ENCODE peak calls at places on chromosomes 12 and 14, in four cellular contexts. P, O, J and F are unnamed samples.

GRCh38 chr14:24080888-24081738 is 9.8 kb downstream of the CPNE6 start:
- DNase-seq in P (peak; percentile 69), O (peak; percentile 90), J (no peak), F (peak; percentile 41)

GRCh38 chr14:104268725-104269436 is 130.5 kb downstream of the KIF26A start:
- DNase-seq in J (no peak), O (peak; percentile 57), P (no peak), F (no peak)

GRCh38 chr12:70190252-70191010 is 52.8 kb upstream of the CNOT2 start:
- DNase-seq in P (no peak), J (no peak), O (no peak), F (no peak)

GRCh38 chr14:61887628-61888027 is 125.4 kb downstream of the SNAPC1 start:
- DNase-seq in J (no peak), P (no peak), O (no peak), F (no peak)

GRCh38 chr12:68480526-68480925 is 130.2 kb upstream of the RAP1B start:
- DNase-seq in P (no peak), J (no peak), O (no peak), F (no peak)

GRCh38 chr12:72282721-72283120 is 10.6 kb downstream of the TRHDE start:
- DNase-seq in J (no peak), P (no peak), O (no peak), F (no peak)

GRCh38 chr12:53530920-53531319 is 23.6 kb upstream of the NPFF start:
- DNase-seq in O (no peak), J (no peak), P (no peak), F (no peak)

GRCh38 chr14:35406811-35407630 is 2.5 kb upstream of the NFKBIA start:
- DNase-seq in J (peak; percentile 36), O (no peak), P (peak; percentile 50), F (no peak)

GRCh38 chr12:54603173-54603814 is 14.8 kb upstream of the PPP1R1A start:
- DNase-seq in O (no peak), J (peak; percentile 52), P (peak; percentile 63), F (peak; percentile 23)

GRCh38 chr14:42470427-42470719 is 863.7 kb downstream of the LRFN5 start:
- DNase-seq in O (no peak), P (no peak), J (no peak), F (no peak)
- H3K9me3 ChIP-seq in O (no peaks in the 10 kb centered on the region), P (no peaks in the 10 kb centered on the region), J (no peaks in the 10 kb centered on the region), F (no peaks in the 10 kb centered on the region)

GRCh38 chr12:34296143-34297041 is 274.1 kb downstream of the ALG10 start:
- DNase-seq in O (peak; percentile 63), P (no peak), J (no peak), F (peak; percentile 4)
- H3K9me3 ChIP-seq in O (no peaks in the 10 kb centered on the region), P (peaks cover 69% of the 10 kb centered on the region), J (no peaks in the 10 kb centered on the region), F (no peaks in the 10 kb centered on the region)

DNA sequence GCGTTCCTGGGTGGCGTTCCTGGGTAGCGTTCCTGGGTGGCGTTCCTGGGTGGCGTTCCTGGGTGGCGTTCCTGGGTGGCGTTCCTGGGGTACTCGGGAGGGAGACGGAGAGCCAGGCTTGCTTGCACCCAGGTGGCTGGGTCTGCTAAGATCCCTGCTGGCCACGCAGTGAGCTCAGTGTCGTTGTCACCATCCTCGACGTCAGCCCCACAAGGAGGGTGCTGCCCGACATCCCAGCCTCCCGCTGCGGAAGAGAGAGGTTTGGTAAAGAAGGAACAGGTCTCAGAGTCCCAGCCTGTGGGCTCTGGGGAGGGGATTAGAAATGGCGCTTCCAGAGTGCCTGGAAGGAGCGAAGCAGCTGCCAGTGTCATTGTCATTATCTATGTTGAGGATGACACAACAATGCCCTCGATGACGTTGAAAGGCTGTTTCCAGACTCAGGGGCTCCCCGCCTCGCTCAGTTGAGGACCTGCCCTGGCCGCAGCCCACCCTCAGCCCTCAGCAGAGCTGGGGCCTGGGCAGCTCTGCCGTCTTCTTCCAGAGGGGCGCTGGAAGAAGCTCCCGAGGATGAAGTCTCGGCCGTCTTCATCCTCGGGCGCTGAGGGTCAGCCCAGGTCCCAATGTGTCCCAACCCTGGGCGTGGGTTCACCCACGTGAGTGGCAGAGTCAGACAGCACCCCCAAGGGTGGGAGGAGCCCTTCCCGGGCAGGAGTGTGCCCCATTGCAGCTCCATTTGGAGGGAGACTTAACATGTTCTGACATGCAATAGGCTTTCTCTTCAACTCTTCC is 328.8 kb downstream of the ADGRD1 start:
- DNase-seq in P (no peak), J (no peak), O (peak; percentile 50), F (no peak)
- H3K9me3 ChIP-seq in P (no peaks in the 10 kb centered on the region), J (no peaks in the 10 kb centered on the region), O (no peaks in the 10 kb centered on the region), F (no peaks in the 10 kb centered on the region)

GRCh38 chr14:71206766-71207371 is 299.6 kb downstream of the PCNX1 start:
- DNase-seq in O (no peak), P (no peak), J (no peak), F (no peak)

GRCh38 chr14:71202881-71203280 is 295.6 kb downstream of the PCNX1 start:
- DNase-seq in P (no peak), J (no peak), O (no peak), F (no peak)

GRCh38 chr14:71206123-71206522 is 298.9 kb downstream of the PCNX1 start:
- DNase-seq in P (no peak), O (no peak), J (no peak), F (no peak)

GRCh38 chr14:71204231-71204630 is 297.0 kb downstream of the PCNX1 start:
- DNase-seq in O (no peak), P (no peak), J (no peak), F (no peak)

DNA sequence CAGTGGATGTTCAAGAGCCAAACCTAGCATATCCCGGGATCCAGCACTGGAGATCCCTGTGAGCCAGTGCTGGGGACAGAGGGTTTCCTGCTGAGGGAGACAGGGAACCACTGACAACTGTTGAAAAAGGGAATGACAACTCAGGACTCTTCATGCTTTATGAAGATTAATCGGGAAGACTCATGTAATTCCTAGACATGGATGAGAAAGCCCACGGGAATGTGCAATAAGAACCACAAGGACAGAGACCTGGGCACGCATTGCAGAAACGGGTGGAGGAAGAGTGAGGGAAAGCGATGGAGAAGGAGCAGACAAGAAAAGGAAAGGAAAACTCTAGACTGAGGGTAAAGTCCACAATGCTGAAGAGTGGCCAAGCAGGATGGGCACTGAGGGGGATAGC is 296.0 kb downstream of the PCNX1 start:
- DNase-seq in J (no peak), P (no peak), O (no peak), F (no peak)
- H3K9me3 ChIP-seq in J (peaks cover 2% of the 10 kb centered on the region), P (no peaks in the 10 kb centered on the region), O (no peaks in the 10 kb centered on the region), F (no peaks in the 10 kb centered on the region)

DNA sequence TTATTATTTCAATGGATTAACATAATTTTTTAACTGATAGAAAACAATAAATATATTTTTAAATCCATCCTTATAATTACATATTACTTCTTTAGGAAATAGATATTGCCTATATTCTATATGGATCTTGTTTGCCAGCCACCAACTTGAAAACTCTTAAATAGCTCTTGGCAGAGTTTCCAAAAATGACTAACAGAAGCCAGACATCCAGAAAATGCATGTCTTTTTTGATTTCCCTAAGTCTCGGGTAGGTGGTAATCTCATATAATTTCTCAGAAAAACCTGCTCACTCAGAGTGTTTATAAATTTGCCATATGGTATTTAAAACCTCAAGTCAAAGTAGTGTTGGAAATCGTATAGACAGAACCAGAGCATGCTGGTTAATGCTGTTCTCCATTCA is 360.4 kb upstream of the FOXG1 start:
- DNase-seq in P (no peak), O (no peak), J (no peak), F (no peak)
- H3K9me3 ChIP-seq in P (peaks cover 15% of the 10 kb centered on the region), O (no peaks in the 10 kb centered on the region), J (no peaks in the 10 kb centered on the region), F (no peaks in the 10 kb centered on the region)

DNA sequence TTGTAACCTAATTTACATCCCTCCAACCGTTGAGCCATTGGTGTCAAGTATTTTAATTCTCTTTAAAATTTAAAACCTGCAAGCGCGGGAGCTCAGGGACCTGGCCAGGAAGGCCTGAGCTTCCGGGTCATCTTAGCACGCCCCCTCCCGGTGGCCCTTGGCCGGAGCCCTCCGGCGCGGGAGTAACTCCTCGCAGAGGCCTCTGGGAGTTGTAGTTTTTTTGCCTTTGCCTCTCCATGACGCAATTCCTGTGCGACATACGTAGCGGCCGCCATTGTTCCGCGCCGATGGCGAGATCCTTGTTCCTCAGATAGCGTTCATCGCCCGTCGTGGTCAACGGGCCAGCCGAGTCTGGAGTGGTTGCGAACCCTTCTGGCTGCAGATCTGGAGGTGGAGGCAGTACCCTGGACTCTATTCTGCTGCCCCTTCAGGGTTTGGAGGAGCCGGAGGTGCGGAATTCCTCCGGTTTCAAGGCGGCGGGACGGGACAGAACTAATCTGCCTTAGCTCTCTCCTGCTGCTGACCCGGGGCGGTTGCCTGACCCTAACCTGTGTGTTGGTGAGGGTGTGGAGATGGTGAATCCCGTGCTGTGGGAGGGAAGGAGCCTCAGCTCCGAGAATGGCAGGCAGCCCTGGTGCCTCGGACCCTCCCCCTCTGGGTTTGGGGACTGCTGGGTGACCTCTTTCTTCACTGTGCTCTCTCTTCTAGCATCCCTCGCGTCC is at the start of gene ZNF268:
- DNase-seq in P (peak; percentile 85), O (peak; percentile 96), J (peak; percentile 93), F (peak; percentile 65)
- H3K9me3 ChIP-seq in P (peaks cover 60% of the 10 kb centered on the region), O (peaks cover 4% of the 10 kb centered on the region), J (peaks cover 54% of the 10 kb centered on the region), F (peaks cover 8% of the 10 kb centered on the region)

DNA sequence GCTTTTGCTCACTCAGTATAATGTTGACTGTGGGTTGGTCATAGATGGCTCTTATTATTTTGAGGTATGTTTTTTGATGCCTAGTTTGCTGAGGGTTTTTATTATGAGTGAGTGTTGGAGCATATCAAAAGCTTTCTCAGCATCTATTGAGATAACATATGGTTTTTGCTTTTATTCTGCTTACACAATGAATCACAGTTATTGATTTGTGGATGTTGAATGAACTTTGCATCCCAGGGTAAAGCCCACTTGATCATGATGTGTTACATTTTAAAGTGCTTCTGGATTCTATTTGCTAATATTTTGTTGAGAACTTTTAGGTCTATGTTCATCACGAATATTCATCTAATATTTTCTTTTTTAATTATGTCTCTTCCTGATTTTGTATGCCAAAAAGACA is 1260.3 kb downstream of the TMEM121 start:
- DNase-seq in O (no peak), J (no peak), P (no peak), F (no peak)
- H3K9me3 ChIP-seq in O (no peaks in the 10 kb centered on the region), J (no peaks in the 10 kb centered on the region), P (no peaks in the 10 kb centered on the region), F (no peaks in the 10 kb centered on the region)